ENCODE peak calls at places on chromosomes 16 and 17, in seven cellular contexts. One of them, this sample, is unnamed.

GRCh38 chr16:70448075-70448474 is 6.3 kb upstream of the FCSK start:
- DNase-seq in iris pigment epithelial cell: no peak
- DNase-seq in frontal cortex: no peak
- DNase-seq in GOT3: no peak
- DNase-seq in stimulated activated CD8-positive, alpha-beta memory T cell treated with anti-CD3 and anti-CD28 coated beads, Interleukin-4, amount 100 ng/mL, for 1 hour: no peak
- DNase-seq in activated CD4-positive, CD25-positive, alpha-beta regulatory T cell: no peak
- DNase-seq in C1 segment of cervical spinal cord: no peak
- DNase-seq in this sample: no peak

GRCh38 chr17:76202516-76202915 is 37.8 kb downstream of the RNF157 start:
- DNase-seq in iris pigment epithelial cell: peak; percentile 10
- DNase-seq in frontal cortex: no peak
- DNase-seq in GOT3: no peak
- DNase-seq in stimulated activated CD8-positive, alpha-beta memory T cell treated with anti-CD3 and anti-CD28 coated beads, Interleukin-4, amount 100 ng/mL, for 1 hour: no peak
- DNase-seq in activated CD4-positive, CD25-positive, alpha-beta regulatory T cell: no peak
- DNase-seq in C1 segment of cervical spinal cord: no peak
- DNase-seq in this sample: no peak

GRCh38 chr17:50354198-50354597 is 8.3 kb downstream of the XYLT2 start:
- DNase-seq in iris pigment epithelial cell: no peak
- DNase-seq in frontal cortex: no peak
- DNase-seq in GOT3: no peak
- DNase-seq in stimulated activated CD8-positive, alpha-beta memory T cell treated with anti-CD3 and anti-CD28 coated beads, Interleukin-4, amount 100 ng/mL, for 1 hour: no peak
- DNase-seq in activated CD4-positive, CD25-positive, alpha-beta regulatory T cell: no peak
- DNase-seq in C1 segment of cervical spinal cord: no peak
- DNase-seq in this sample: no peak

GRCh38 chr17:50603340-50603739 is 31.3 kb upstream of the ABCC3 start:
- DNase-seq in iris pigment epithelial cell: no peak
- DNase-seq in frontal cortex: no peak
- DNase-seq in GOT3: no peak
- DNase-seq in stimulated activated CD8-positive, alpha-beta memory T cell treated with anti-CD3 and anti-CD28 coated beads, Interleukin-4, amount 100 ng/mL, for 1 hour: no peak
- DNase-seq in activated CD4-positive, CD25-positive, alpha-beta regulatory T cell: no peak
- DNase-seq in C1 segment of cervical spinal cord: no peak
- DNase-seq in this sample: no peak

GRCh38 chr17:16425698-16426659 is 10.6 kb downstream of the TRPV2 start:
- DNase-seq in iris pigment epithelial cell: no peak
- DNase-seq in frontal cortex: no peak
- DNase-seq in GOT3: no peak
- DNase-seq in stimulated activated CD8-positive, alpha-beta memory T cell treated with anti-CD3 and anti-CD28 coated beads, Interleukin-4, amount 100 ng/mL, for 1 hour: no peak
- DNase-seq in activated CD4-positive, CD25-positive, alpha-beta regulatory T cell: no peak
- DNase-seq in C1 segment of cervical spinal cord: no peak
- DNase-seq in this sample: no peak

GRCh38 chr17:17768415-17769088 is 68.2 kb downstream of the SREBF1 start:
- DNase-seq in iris pigment epithelial cell: no peak
- DNase-seq in frontal cortex: no peak
- DNase-seq in GOT3: no peak
- DNase-seq in stimulated activated CD8-positive, alpha-beta memory T cell treated with anti-CD3 and anti-CD28 coated beads, Interleukin-4, amount 100 ng/mL, for 1 hour: no peak
- DNase-seq in activated CD4-positive, CD25-positive, alpha-beta regulatory T cell: no peak
- DNase-seq in C1 segment of cervical spinal cord: no peak
- DNase-seq in this sample: no peak

GRCh38 chr16:24635900-24636610 is 93.4 kb upstream of the TNRC6A start:
- DNase-seq in iris pigment epithelial cell: peak; percentile 95
- DNase-seq in frontal cortex: peak; percentile 48
- DNase-seq in GOT3: no peak
- DNase-seq in stimulated activated CD8-positive, alpha-beta memory T cell treated with anti-CD3 and anti-CD28 coated beads, Interleukin-4, amount 100 ng/mL, for 1 hour: no peak
- DNase-seq in activated CD4-positive, CD25-positive, alpha-beta regulatory T cell: no peak
- DNase-seq in C1 segment of cervical spinal cord: peak; percentile 2
- DNase-seq in this sample: no peak

GRCh38 chr17:68698761-68699160 is 97.6 kb upstream of the FAM20A start:
- DNase-seq in iris pigment epithelial cell: peak; percentile 21
- DNase-seq in frontal cortex: no peak
- DNase-seq in GOT3: no peak
- DNase-seq in stimulated activated CD8-positive, alpha-beta memory T cell treated with anti-CD3 and anti-CD28 coated beads, Interleukin-4, amount 100 ng/mL, for 1 hour: no peak
- DNase-seq in activated CD4-positive, CD25-positive, alpha-beta regulatory T cell: no peak
- DNase-seq in C1 segment of cervical spinal cord: no peak
- DNase-seq in this sample: no peak

GRCh38 chr16:83137894-83138293 is 511.1 kb downstream of the CDH13 start:
- DNase-seq in iris pigment epithelial cell: no peak
- DNase-seq in frontal cortex: no peak
- DNase-seq in GOT3: no peak
- DNase-seq in stimulated activated CD8-positive, alpha-beta memory T cell treated with anti-CD3 and anti-CD28 coated beads, Interleukin-4, amount 100 ng/mL, for 1 hour: no peak
- DNase-seq in activated CD4-positive, CD25-positive, alpha-beta regulatory T cell: no peak
- DNase-seq in C1 segment of cervical spinal cord: no peak
- DNase-seq in this sample: no peak

GRCh38 chr17:13346996-13347762 is 254.6 kb downstream of the HS3ST3A1 start:
- DNase-seq in iris pigment epithelial cell: peak; percentile 98
- DNase-seq in frontal cortex: no peak
- DNase-seq in GOT3: peak; percentile 28
- DNase-seq in stimulated activated CD8-positive, alpha-beta memory T cell treated with anti-CD3 and anti-CD28 coated beads, Interleukin-4, amount 100 ng/mL, for 1 hour: no peak
- DNase-seq in activated CD4-positive, CD25-positive, alpha-beta regulatory T cell: no peak
- DNase-seq in C1 segment of cervical spinal cord: no peak
- DNase-seq in this sample: no peak

GRCh38 chr16:89827383-89828198 is 684 bp upstream of the SPIRE2 start:
- DNase-seq in iris pigment epithelial cell: peak; percentile 61
- DNase-seq in frontal cortex: no peak
- DNase-seq in GOT3: no peak
- DNase-seq in stimulated activated CD8-positive, alpha-beta memory T cell treated with anti-CD3 and anti-CD28 coated beads, Interleukin-4, amount 100 ng/mL, for 1 hour: no peak
- DNase-seq in activated CD4-positive, CD25-positive, alpha-beta regulatory T cell: no peak
- DNase-seq in C1 segment of cervical spinal cord: peak; percentile 21
- DNase-seq in this sample: no peak

GRCh38 chr16:55842369-55843104 is 9.6 kb upstream of the CES1 start:
- DNase-seq in iris pigment epithelial cell: peak; percentile 40
- DNase-seq in frontal cortex: peak; percentile 70
- DNase-seq in GOT3: no peak
- DNase-seq in stimulated activated CD8-positive, alpha-beta memory T cell treated with anti-CD3 and anti-CD28 coated beads, Interleukin-4, amount 100 ng/mL, for 1 hour: no peak
- DNase-seq in activated CD4-positive, CD25-positive, alpha-beta regulatory T cell: no peak
- DNase-seq in C1 segment of cervical spinal cord: no peak
- DNase-seq in this sample: no peak

GRCh38 chr16:4666537-4667202 is 26.7 kb upstream of the NUDT16L1 start:
- DNase-seq in iris pigment epithelial cell: no peak
- DNase-seq in frontal cortex: no peak
- DNase-seq in GOT3: no peak
- DNase-seq in stimulated activated CD8-positive, alpha-beta memory T cell treated with anti-CD3 and anti-CD28 coated beads, Interleukin-4, amount 100 ng/mL, for 1 hour: no peak
- DNase-seq in activated CD4-positive, CD25-positive, alpha-beta regulatory T cell: no peak
- DNase-seq in C1 segment of cervical spinal cord: no peak
- DNase-seq in this sample: no peak